ENCODE peak calls at places on chromosomes 11 and 22, in nine cellular contexts. P is amniotic stem cell; C is stimulated activated CD4-positive, alpha-beta T cell treated with anti-CD3 and anti-CD28 coated beads, Interleukin-12 subunit alpha, Interleukin-12 subunit beta, amount 100 ng/mL, for 48 hours; L is stimulated activated naive B cell treated with anti-CD40 and anti-IgM and Interleukin-4, amounts not matched to agents 10 μg/mL and 1 μg/mL and 100 μg/mL, for 72 hours; W is iris pigment epithelial cell; B is T1000; G is germinal center; A is HFF-Myc; F is activated naive CD8-positive, alpha-beta T cell treated with anti-CD3 and anti-CD28 coated beads, Interleukin-2, amount 50 U/mL, for 24 hours. O is an unnamed sample.

GRCh38 chr22:41668971-41669911 is 19.4 kb downstream of the SNU13 start:
- DNase-seq in P (no peak), C (no peak), L (no peak), W (peak), B (peak), G (no peak), A (no peak), F (no peak), O (peak)

GRCh38 chr22:30753701-30754100 is 59.0 kb downstream of the OSBP2 start:
- DNase-seq in P (no peak), C (no peak), L (no peak), W (no peak), B (no peak), G (no peak), A (no peak), F (no peak), O (no peak)

GRCh38 chr22:23652711-23653110 is 20.6 kb upstream of the DRICH1 start:
- DNase-seq in P (no peak), C (no peak), L (no peak), W (no peak), B (no peak), G (no peak), A (no peak), F (no peak), O (no peak)

GRCh38 chr22:19057539-19057938 is 64.7 kb downstream of the DGCR2 start:
- DNase-seq in P (no peak), C (no peak), L (no peak), W (no peak), B (no peak), G (no peak), A (no peak), F (no peak), O (no peak)

GRCh38 chr11:57491371-57492061 is 24.0 kb downstream of the SLC43A1 start:
- DNase-seq in P (no peak), C (no peak), L (peak), W (peak), B (no peak), G (no peak), A (no peak), F (peak), O (peak)

GRCh38 chr11:69467646-69468045 is 13.8 kb upstream of the LINC01488 start:
- DNase-seq in P (no peak), C (no peak), L (no peak), W (no peak), B (no peak), G (no peak), A (no peak), F (no peak), O (no peak)

GRCh38 chr11:110793556-110793955 is 81.3 kb upstream of the ARHGAP20 start:
- DNase-seq in P (no peak), C (no peak), L (no peak), W (no peak), B (no peak), G (no peak), A (no peak), F (no peak), O (peak)

GRCh38 chr11:847876-848275 is 5.2 kb downstream of the TSPAN4 start:
- DNase-seq in P (no peak), C (no peak), L (no peak), W (no peak), B (no peak), G (no peak), A (no peak), F (no peak), O (no peak)

GRCh38 chr22:38203090-38203810 is 1.5 kb downstream of the MAFF start:
- DNase-seq in P (no peak), C (no peak), L (no peak), W (no peak), B (no peak), G (no peak), A (no peak), F (peak), O (peak)

GRCh38 chr11:8793114-8793777 is 110.7 kb downstream of the RPL27A start:
- DNase-seq in P (no peak), C (no peak), L (no peak), W (peak), B (no peak), G (no peak), A (no peak), F (no peak), O (peak)

GRCh38 chr22:39224550-39224949 is 20.2 kb downstream of the PDGFB start:
- DNase-seq in P (no peak), C (no peak), L (no peak), W (no peak), B (no peak), G (no peak), A (no peak), F (no peak), O (no peak)

GRCh38 chr11:11391796-11392195 is 38.7 kb upstream of the CSNK2A3 start:
- DNase-seq in P (peak), C (no peak), L (no peak), W (peak), B (peak), G (no peak), A (peak), F (no peak), O (peak)

GRCh38 chr11:2582436-2582931 is 117.3 kb downstream of the KCNQ1OT1 start:
- DNase-seq in P (no peak), C (no peak), L (no peak), W (no peak), B (no peak), G (no peak), A (no peak), F (no peak), O (no peak)

GRCh38 chr11:199782-200181 is 6.9 kb downstream of the SCGB1C1 start:
- DNase-seq in P (no peak), C (no peak), L (no peak), W (no peak), B (no peak), G (no peak), A (no peak), F (peak), O (no peak)

GRCh38 chr22:29331658-29332300 is 16.3 kb upstream of the RASL10A start:
- DNase-seq in P (no peak), C (no peak), L (no peak), W (no peak), B (no peak), G (no peak), A (no peak), F (no peak), O (no peak)

GRCh38 chr11:70460959-70461358 is 62.6 kb downstream of the CTTN start:
- DNase-seq in P (no peak), C (no peak), L (no peak), W (no peak), B (no peak), G (no peak), A (no peak), F (no peak), O (no peak)

GRCh38 chr22:45450931-45451651 is 37.6 kb downstream of the RIBC2 start:
- DNase-seq in P (peak), C (no peak), L (no peak), W (peak), B (no peak), G (no peak), A (peak), F (no peak), O (no peak)

GRCh38 chr11:12430912-12431311 is 53.5 kb downstream of the PARVA start:
- DNase-seq in P (no peak), C (no peak), L (no peak), W (peak), B (no peak), G (no peak), A (peak), F (no peak), O (peak)

GRCh38 chr22:45320326-45320976 is 10.7 kb downstream of the FAM118A start:
- DNase-seq in P (no peak), C (no peak), L (no peak), W (peak), B (no peak), G (no peak), A (no peak), F (no peak), O (no peak)

GRCh38 chr11:46290598-46291309 is 13.3 kb downstream of the CREB3L1 start:
- DNase-seq in P (peak), C (no peak), L (no peak), W (peak), B (peak), G (no peak), A (peak), F (no peak), O (no peak)

GRCh38 chr11:36744375-36745168 is 146.5 kb upstream of the RAG2 start:
- DNase-seq in P (peak), C (peak), L (peak), W (peak), B (no peak), G (peak), A (peak), F (peak), O (peak)

GRCh38 chr11:81237139-81237538 is 1496.5 kb downstream of the FAM181B start:
- DNase-seq in P (no peak), C (no peak), L (no peak), W (peak), B (no peak), G (no peak), A (no peak), F (no peak), O (peak)

GRCh38 chr11:115264278-115264677 is 239.9 kb downstream of the CADM1 start:
- DNase-seq in P (no peak), C (no peak), L (no peak), W (no peak), B (no peak), G (no peak), A (no peak), F (no peak), O (no peak)

GRCh38 chr11:18522388-18522787 is 4.4 kb downstream of the TSG101 start:
- DNase-seq in P (no peak), C (no peak), L (no peak), W (peak), B (no peak), G (no peak), A (no peak), F (no peak), O (no peak)

GRCh38 chr22:48937032-48937639 is 890.5 kb downstream of the BRD1 start:
- DNase-seq in P (no peak), C (no peak), L (no peak), W (no peak), B (no peak), G (no peak), A (no peak), F (no peak), O (no peak)

GRCh38 chr11:30478923-30479322 is 107.2 kb downstream of the MPPED2 start:
- DNase-seq in P (no peak), C (no peak), L (no peak), W (no peak), B (no peak), G (no peak), A (no peak), F (no peak), O (no peak)

GRCh38 chr22:27748355-27749168 is 53.0 kb downstream of the MN1 start:
- DNase-seq in P (no peak), C (no peak), L (no peak), W (peak), B (no peak), G (no peak), A (no peak), F (no peak), O (no peak)

GRCh38 chr22:48209473-48210271 is 1447.2 kb downstream of the TBC1D22A start:
- DNase-seq in P (no peak), C (no peak), L (no peak), W (no peak), B (no peak), G (no peak), A (no peak), F (no peak), O (no peak)

GRCh38 chr22:44026066-44026629 is 2.0 kb downstream of the PARVB start:
- DNase-seq in P (no peak), C (no peak), L (no peak), W (no peak), B (no peak), G (no peak), A (no peak), F (no peak), O (peak)